ENCODE peak calls at places on chromosomes 7 and 10, in six cellular contexts. E is endothelial cell of umbilical vein, B is A549, K is K562, O is HepG2, Q is GM12878. Z is an unnamed sample.

GRCh38 chr7:64113981-64114380 is 68.7 kb downstream of the ZNF727 start:
- DNase-seq in Q (no peak), E (no peak), K (no peak), O (no peak), B (no peak), Z (no peak)

GRCh38 chr7:18420758-18421157 is 74.8 kb upstream of the HDAC9 start:
- DNase-seq in O (no peak), B (no peak), Q (no peak), E (no peak), K (no peak), Z (no peak)

GRCh38 chr10:95485445-95485844 is 75.7 kb downstream of the SORBS1 start:
- DNase-seq in E (peak; percentile 69), O (peak; percentile 24), Q (no peak), B (no peak), K (peak; percentile 17), Z (no peak)

GRCh38 chr10:110861930-110862677 is 9.6 kb upstream of the PDCD4 start:
- DNase-seq in K (no peak), B (no peak), E (no peak), O (no peak), Q (no peak), Z (peak; percentile 35)

GRCh38 chr7:16509829-16510228 is 16.8 kb upstream of the LRRC72 start:
- DNase-seq in Q (no peak), B (peak; percentile 19), K (no peak), O (no peak), E (no peak), Z (peak; percentile 12)

GRCh38 chr10:30639946-30640786 is 10.6 kb upstream of the LYZL2 start:
- DNase-seq in K (peak; percentile 38), B (peak; percentile 77), Q (no peak), O (peak; percentile 53), E (peak; percentile 86), Z (peak; percentile 71)

GRCh38 chr7:135166338-135166989 is 4.0 kb downstream of the CYREN start:
- DNase-seq in E (peak; percentile 94), B (no peak), O (no peak), K (no peak), Q (no peak), Z (no peak)

GRCh38 chr10:43234471-43235041 is 32.3 kb downstream of the RASGEF1A start:
- DNase-seq in B (no peak), Q (no peak), O (no peak), K (no peak), E (no peak), Z (no peak)

GRCh38 chr7:156667110-156667436 is 26.5 kb downstream of the RNF32 start:
- DNase-seq in O (peak; percentile 81), E (no peak), K (no peak), Q (no peak), B (no peak), Z (no peak)

GRCh38 chr10:33155720-33156638 is 178.5 kb downstream of the NRP1 start:
- DNase-seq in E (no peak), O (peak; percentile 99), K (peak; percentile 16), Q (no peak), B (peak; percentile 98), Z (peak; percentile 23)

GRCh38 chr10:119005377-119006043 is 24.0 kb upstream of the NANOS1 start:
- DNase-seq in O (no peak), K (no peak), Q (no peak), B (no peak), E (no peak), Z (no peak)

GRCh38 chr10:128400564-128400963 is 274.3 kb upstream of the MKI67 start:
- DNase-seq in Q (no peak), O (no peak), K (no peak), B (no peak), E (no peak), Z (no peak)

GRCh38 chr7:128812514-128813168 is 17.6 kb upstream of the FLNC start:
- DNase-seq in O (no peak), Q (no peak), E (no peak), B (no peak), K (peak; percentile 89), Z (peak; percentile 96)

GRCh38 chr10:108970016-108970415 is 953.3 kb downstream of the XPNPEP1 start:
- DNase-seq in K (peak; percentile 4), E (no peak), O (no peak), B (peak; percentile 2), Q (no peak), Z (peak; percentile 49)

GRCh38 chr10:79050896-79051555 is 17.7 kb upstream of the ZMIZ1 start:
- DNase-seq in O (no peak), Q (no peak), B (no peak), E (no peak), K (no peak), Z (no peak)

GRCh38 chr10:96720422-96721206 is at the start of gene PIK3AP1:
- DNase-seq in B (peak; percentile 12), E (no peak), Q (no peak), O (no peak), K (peak; percentile 66), Z (peak; percentile 95)

GRCh38 chr7:21193895-21194294 is 234.0 kb upstream of the SP4 start:
- DNase-seq in K (no peak), E (no peak), O (no peak), B (no peak), Q (no peak), Z (no peak)

GRCh38 chr10:94066411-94066810 is 72.7 kb downstream of the PLCE1 start:
- DNase-seq in B (peak; percentile 25), O (peak; percentile 18), K (peak; percentile 12), Q (no peak), E (peak; percentile 21), Z (peak; percentile 53)

GRCh38 chr10:102726274-102726673 is 11.8 kb downstream of the SFXN2 start:
- DNase-seq in B (no peak), E (no peak), Q (no peak), K (no peak), O (no peak), Z (no peak)

GRCh38 chr7:132286836-132287235 is 289.4 kb downstream of the PLXNA4 start:
- DNase-seq in K (no peak), B (no peak), E (no peak), Q (no peak), O (no peak), Z (no peak)

GRCh38 chr10:13593560-13593959 is 6.8 kb downstream of the PRPF18 start:
- DNase-seq in O (no peak), Q (no peak), E (no peak), K (no peak), B (no peak), Z (no peak)

GRCh38 chr10:23370106-23370505 is 25.5 kb upstream of the C10orf67 start:
- DNase-seq in Q (no peak), O (no peak), B (no peak), E (no peak), K (no peak), Z (peak; percentile 12)

GRCh38 chr7:15687645-15688025 is 1.2 kb upstream of the MEOX2 start:
- DNase-seq in B (no peak), Q (no peak), O (no peak), E (peak; percentile 37), K (no peak), Z (no peak)

GRCh38 chr10:112687647-112688046 is 240.6 kb downstream of the VTI1A start:
- DNase-seq in K (no peak), O (no peak), B (peak; percentile 29), Q (no peak), E (no peak), Z (peak; percentile 6)

GRCh38 chr10:7189909-7190308 is 220.9 kb downstream of the SFMBT2 start:
- DNase-seq in Q (no peak), B (no peak), K (no peak), O (no peak), E (no peak), Z (no peak)
- H3K4me3 ChIP-seq in Q (no peak overlapping the region), B (no peak overlapping the region), K (no peak overlapping the region), O (no peak overlapping the region), E (no peak overlapping the region), Z (no peak overlapping the region)

DNA sequence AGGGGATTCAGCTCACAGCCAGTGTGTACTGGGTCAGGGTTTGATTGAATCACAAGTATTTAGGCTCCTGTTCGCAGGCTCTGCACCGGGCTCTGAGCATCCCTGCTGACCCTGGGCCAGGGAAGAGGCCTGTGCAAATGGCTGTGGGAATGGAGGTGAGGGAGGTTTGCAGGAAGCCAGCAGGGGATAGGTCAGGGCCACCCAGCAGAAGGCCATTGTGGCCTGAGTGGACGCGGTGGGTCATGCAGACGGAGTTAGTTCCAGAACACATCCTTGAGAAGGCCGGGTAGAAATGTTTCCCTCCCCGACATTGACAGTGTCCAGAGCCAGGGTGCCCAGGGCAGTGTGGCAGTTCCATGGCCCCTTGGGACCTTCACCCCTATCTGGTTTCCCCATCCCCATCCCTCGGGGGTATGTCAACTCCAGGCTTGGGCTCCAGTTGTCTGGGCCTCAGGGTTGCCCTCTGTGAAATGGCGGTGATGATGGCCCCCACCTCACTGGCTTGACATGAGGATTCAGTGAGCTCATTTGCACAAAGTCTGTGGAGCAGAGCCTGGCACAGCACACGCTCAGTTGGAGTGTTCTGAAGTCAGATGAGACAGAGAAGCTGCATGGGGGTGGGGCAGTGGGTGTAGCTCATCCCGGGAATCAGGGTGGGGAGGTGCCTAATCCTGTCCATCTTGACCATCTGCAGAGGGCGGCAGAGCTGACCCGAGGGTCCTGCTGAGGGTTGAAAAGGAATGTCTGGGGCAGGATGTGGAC is 107.6 kb downstream of the ADCY1 start:
- DNase-seq in K (no peak), Q (no peak), O (no peak), E (no peak), B (no peak), Z (no peak)
- TF ChIP-seq MYC in K (no peak), Q (no peak), O (no peak), E (no peak), B (no peak), Z (no peak)

GRCh38 chr10:104301907-104302690 is 33.1 kb downstream of the GSTO2 start:
- DNase-seq in O (no peak), Q (no peak), K (no peak), B (no peak), E (no peak), Z (no peak)

GRCh38 chr10:104297697-104298660 is 29.0 kb downstream of the GSTO2 start:
- DNase-seq in K (peak; percentile 53), Q (no peak), O (no peak), E (no peak), B (no peak), Z (peak; percentile 61)

GRCh38 chr10:104299031-104299904 is 30.3 kb downstream of the GSTO2 start:
- DNase-seq in K (no peak), O (no peak), B (no peak), Q (no peak), E (peak; percentile 56), Z (no peak)

GRCh38 chr10:104300002-104300735 is 31.2 kb downstream of the GSTO2 start:
- DNase-seq in B (peak; percentile 24), O (no peak), K (no peak), Q (no peak), E (peak; percentile 96), Z (no peak)

DNA sequence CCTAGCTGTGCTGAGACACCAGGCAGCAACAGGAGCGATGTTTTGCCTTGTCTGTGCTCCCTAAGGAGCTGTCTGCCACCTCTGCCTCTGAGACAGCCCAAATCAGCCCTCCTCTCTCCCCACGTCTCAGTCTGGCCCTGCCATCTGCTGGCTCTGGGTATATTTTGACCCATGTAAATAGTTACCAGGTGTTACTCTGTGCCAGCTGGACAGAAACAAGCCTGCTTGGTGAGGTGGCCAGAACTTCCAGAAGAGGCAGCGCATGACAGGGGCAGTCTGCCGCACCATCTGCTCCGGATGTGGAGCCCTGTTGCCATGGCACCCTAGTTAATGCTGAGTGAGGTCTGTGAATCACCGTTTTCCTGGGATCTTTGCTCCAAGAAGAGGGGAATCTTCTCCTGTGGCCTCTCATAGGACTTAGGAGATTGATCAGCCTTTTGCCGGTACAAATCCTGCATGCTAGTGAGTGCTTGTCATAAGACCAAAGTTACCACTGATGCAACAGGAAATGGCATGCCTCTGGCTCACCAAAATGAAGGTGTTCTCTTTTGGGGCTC is 31.8 kb downstream of the GSTO2 start:
- DNase-seq in Q (no peak), B (peak; percentile 59), K (no peak), E (peak; percentile 85), O (no peak), Z (no peak)
- TF ChIP-seq MAX in Q (no peak), B (no peak), K (no peak), E (peak; percentile 55), O (no peak), Z (no peak)

GRCh38 chr7:34320412-34320811 is 337.6 kb upstream of the NPSR1 start:
- DNase-seq in O (no peak), Q (no peak), E (no peak), B (no peak), K (no peak), Z (no peak)
- H3K4me3 ChIP-seq in O (no peak overlapping the region), Q (no peak overlapping the region), E (no peak overlapping the region), B (no peak overlapping the region), K (no peak overlapping the region), Z (no peak overlapping the region)